ENCODE peak calls at places on chromosomes 16 and 17, in four cellular contexts. N, R, L and O are unnamed samples.

GRCh38 chr17:81651692-81652091 is 4.7 kb downstream of the PDE6G start:
- DNase-seq in R (peak), N (no peak), L (no peak), O (no peak)

GRCh38 chr16:78932395-78932794 is 668.1 kb downstream of the MAF start:
- DNase-seq in R (no peak), L (peak), N (no peak), O (no peak)

GRCh38 chr17:49787932-49788442 is 494 bp upstream of the KAT7 start:
- DNase-seq in R (no peak), N (no peak), L (no peak), O (no peak)

GRCh38 chr16:78034530-78034929 is 12.2 kb downstream of the CLEC3A start:
- DNase-seq in N (no peak), R (no peak), L (no peak), O (no peak)

GRCh38 chr17:56917559-56918296 is 3.9 kb upstream of the TRIM25 start:
- DNase-seq in L (no peak), N (no peak), R (peak), O (no peak)

GRCh38 chr17:50111687-50112655 is 16.8 kb downstream of the PDK2 start:
- DNase-seq in N (no peak), R (no peak), L (peak), O (no peak)

GRCh38 chr17:30291571-30292489 is at the start of gene BLMH:
- DNase-seq in L (peak), N (peak), R (peak), O (no peak)

GRCh38 chr16:4410335-4411075 is 5.9 kb downstream of the CORO7 start:
- DNase-seq in N (no peak), L (no peak), R (peak), O (no peak)